ENCODE peak calls at places on chromosomes 3 and 15, in nine cellular contexts. E is GM12864, I is stomach, U is retinal pigment epithelial cell, X is breast epithelium, R is fibroblast of pulmonary artery, F is HFF-Myc, Y is mucosa of descending colon, A is AG04449. K is an unnamed sample.

GRCh38 chr3:155032918-155033317 is 47.2 kb upstream of the MME start:
- DNase-seq in E (no peak), I (no peak), U (no peak), X (no peak), R (peak), F (peak), Y (no peak), A (peak), K (no peak)

GRCh38 chr3:12934431-12934830 is 93.1 kb upstream of the RPL32 start:
- DNase-seq in E (no peak), I (peak), U (peak), X (peak), R (peak), F (no peak), Y (no peak), A (no peak), K (peak)

GRCh38 chr3:101240719-101241118 is 79.7 kb downstream of the IMPG2 start:
- DNase-seq in E (no peak), I (no peak), U (no peak), X (no peak), R (no peak), F (no peak), Y (no peak), A (no peak), K (no peak)

GRCh38 chr15:73127302-73127936 is 75.2 kb downstream of the NEO1 start:
- DNase-seq in E (no peak), I (no peak), U (no peak), X (no peak), R (peak), F (peak), Y (peak), A (no peak), K (no peak)

GRCh38 chr3:112813016-112813415 is 33.6 kb downstream of the CD200R1L start:
- DNase-seq in E (no peak), I (no peak), U (no peak), X (no peak), R (no peak), F (no peak), Y (no peak), A (no peak), K (no peak)

GRCh38 chr3:125556314-125556713 is 36.3 kb upstream of the SNX4 start:
- DNase-seq in E (no peak), I (no peak), U (no peak), X (no peak), R (peak), F (no peak), Y (no peak), A (peak), K (no peak)

GRCh38 chr3:34219556-34219955 is 421.1 kb downstream of the PDCD6IP start:
- DNase-seq in E (no peak), I (no peak), U (no peak), X (no peak), R (no peak), F (no peak), Y (no peak), A (no peak), K (no peak)

GRCh38 chr3:151896662-151897012 is 23.2 kb downstream of the SUCNR1 start:
- DNase-seq in E (no peak), I (no peak), U (no peak), X (no peak), R (no peak), F (no peak), Y (no peak), A (no peak), K (no peak)

GRCh38 chr3:23863060-23863459 is 53.7 kb downstream of the NKIRAS1 start:
- DNase-seq in E (no peak), I (no peak), U (no peak), X (no peak), R (no peak), F (no peak), Y (no peak), A (no peak), K (no peak)

GRCh38 chr15:39232512-39232911 is 348.4 kb upstream of the THBS1 start:
- DNase-seq in E (no peak), I (no peak), U (no peak), X (no peak), R (peak), F (no peak), Y (no peak), A (peak), K (peak)

GRCh38 chr3:156183396-156183795 is 63.0 kb downstream of the KCNAB1 start:
- DNase-seq in E (no peak), I (no peak), U (no peak), X (no peak), R (no peak), F (no peak), Y (no peak), A (no peak), K (no peak)
- H3K4me3 ChIP-seq in E (no peak), I (no peak), U (no peak), X (no peak), R (no peak), F (no peak), Y (no peak), A (no peak), K (no peak)

DNA sequence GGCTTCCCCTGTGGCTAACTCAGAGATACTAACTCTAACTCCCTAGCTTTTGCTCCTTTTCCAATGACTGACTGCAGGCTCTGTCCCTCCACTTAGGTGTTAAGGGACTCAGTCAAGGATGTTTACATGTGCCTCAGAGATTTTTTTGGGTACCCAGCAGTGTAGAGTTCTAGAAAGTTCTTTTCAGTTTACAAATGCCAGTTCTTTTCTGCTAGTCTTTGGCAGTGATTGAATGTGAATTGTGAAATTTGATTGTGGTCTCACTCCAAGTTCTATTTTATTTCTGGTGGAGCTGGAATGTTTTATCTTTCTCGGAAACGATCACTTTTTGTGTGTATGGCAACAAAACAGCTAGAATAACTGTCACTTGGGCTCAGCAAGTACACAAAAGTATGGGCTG is 60.6 kb downstream of the IL1RAP start:
- DNase-seq in E (no peak), I (no peak), U (no peak), X (no peak), R (peak), F (no peak), Y (no peak), A (no peak), K (no peak)
- TF ChIP-seq CTCF in E (no peak), I (no peak), U (no peak), X (no peak), R (no peak), F (no peak), Y (no peak), A (no peak), K (no peak)

GRCh38 chr3:78268716-78269668 is 1229.1 kb downstream of the ROBO2 start:
- DNase-seq in E (no peak), I (no peak), U (no peak), X (no peak), R (no peak), F (no peak), Y (no peak), A (no peak), K (no peak)
- H3K4me3 ChIP-seq in E (no peak), I (no peak), U (no peak), X (no peak), R (no peak), F (no peak), Y (no peak), A (no peak), K (no peak)

GRCh38 chr3:1092061-1092460 is 763 bp upstream of the CNTN6 start:
- DNase-seq in E (no peak), I (no peak), U (no peak), X (no peak), R (no peak), F (no peak), Y (no peak), A (no peak), K (no peak)

GRCh38 chr3:1088503-1088902 is 4.3 kb upstream of the CNTN6 start:
- DNase-seq in E (no peak), I (no peak), U (no peak), X (no peak), R (no peak), F (no peak), Y (no peak), A (no peak), K (no peak)

GRCh38 chr3:1091276-1091675 is 1.5 kb upstream of the CNTN6 start:
- DNase-seq in E (no peak), I (no peak), U (peak), X (no peak), R (no peak), F (no peak), Y (no peak), A (no peak), K (no peak)

GRCh38 chr3:1082024-1082633 is 10.7 kb upstream of the CNTN6 start:
- DNase-seq in E (peak), I (peak), U (no peak), X (peak), R (peak), F (no peak), Y (peak), A (no peak), K (no peak)

DNA sequence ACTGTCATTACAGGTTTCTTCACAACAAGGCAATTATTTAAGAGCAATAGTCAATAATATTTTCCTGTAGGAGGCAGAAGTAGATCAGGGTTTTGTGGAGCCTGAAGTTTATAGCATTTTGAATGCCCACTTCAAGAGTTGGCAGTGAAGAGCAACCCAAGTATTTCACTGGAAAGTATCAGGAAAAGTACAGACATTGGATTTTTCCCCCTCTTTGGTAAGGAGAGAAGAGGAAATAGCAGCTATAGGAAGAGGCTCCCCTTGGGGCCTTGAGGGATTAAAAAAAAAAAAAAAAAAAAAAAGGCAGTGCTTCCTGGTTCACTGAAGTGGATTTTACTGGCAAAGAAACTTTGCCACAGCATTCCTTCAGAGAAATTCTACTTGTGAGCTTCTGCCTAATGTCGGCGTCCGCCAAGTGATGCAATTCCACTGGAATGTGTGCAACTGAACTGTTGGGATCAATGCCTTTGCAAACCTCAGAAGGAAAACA is 5.7 kb upstream of the CNTN6 start:
- DNase-seq in E (no peak), I (no peak), U (peak), X (peak), R (peak), F (no peak), Y (peak), A (peak), K (peak)
- TF ChIP-seq CTCF in E (no peak), I (no peak), U (peak), X (no peak), R (peak), F (no peak), Y (no peak), A (peak), K (no peak)

GRCh38 chr3:47008851-47009224 is 29.4 kb downstream of the NBEAL2 start:
- DNase-seq in E (no peak), I (no peak), U (no peak), X (no peak), R (no peak), F (no peak), Y (no peak), A (no peak), K (no peak)

GRCh38 chr3:47008258-47008671 is 28.8 kb downstream of the NBEAL2 start:
- DNase-seq in E (no peak), I (no peak), U (no peak), X (peak), R (no peak), F (no peak), Y (no peak), A (no peak), K (no peak)

GRCh38 chr3:47010050-47010712 is 30.7 kb downstream of the NBEAL2 start:
- DNase-seq in E (no peak), I (peak), U (no peak), X (peak), R (no peak), F (no peak), Y (no peak), A (no peak), K (no peak)

GRCh38 chr3:47010910-47011309 is 31.4 kb downstream of the NBEAL2 start:
- DNase-seq in E (no peak), I (no peak), U (no peak), X (no peak), R (no peak), F (no peak), Y (no peak), A (no peak), K (no peak)

GRCh38 chr3:47009225-47010049 is 30.0 kb downstream of the NBEAL2 start:
- DNase-seq in E (no peak), I (peak), U (peak), X (peak), R (peak), F (peak), Y (peak), A (peak), K (peak)
- H3K4me3 ChIP-seq in E (peak), I (peak), U (peak), X (peak), R (peak), F (peak), Y (no peak), A (peak), K (peak)

DNA sequence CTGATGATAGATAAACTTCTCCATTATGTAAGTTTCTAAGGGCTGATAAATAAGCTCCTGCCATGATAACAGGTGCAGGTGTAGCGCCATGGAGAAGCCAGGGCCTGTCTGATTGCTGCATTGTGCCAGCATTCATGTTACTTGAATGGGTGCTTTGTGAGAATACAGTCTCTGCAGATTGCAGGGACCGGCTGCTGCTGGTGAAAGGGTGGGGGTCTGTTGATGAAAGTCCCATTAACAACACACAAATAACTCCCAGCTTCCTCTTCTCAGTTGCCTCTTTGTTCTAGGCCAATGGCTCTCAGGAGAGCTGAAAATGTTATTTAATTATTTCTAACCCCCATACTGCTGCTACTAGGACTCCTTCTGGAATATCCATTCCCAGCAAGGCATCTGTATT is 77.2 kb downstream of the RTP4 start:
- DNase-seq in E (no peak), I (no peak), U (no peak), X (no peak), R (no peak), F (no peak), Y (no peak), A (no peak), K (no peak)
- TF ChIP-seq CTCF in E (no peak), I (no peak), U (no peak), X (no peak), R (no peak), F (no peak), Y (no peak), A (no peak), K (no peak)

GRCh38 chr3:196638922-196639516 is 475 bp upstream of the NRROS start:
- DNase-seq in E (no peak), I (no peak), U (no peak), X (no peak), R (peak), F (no peak), Y (no peak), A (no peak), K (no peak)
- H3K4me3 ChIP-seq in E (peak), I (peak), U (peak), X (peak), R (peak), F (peak), Y (no peak), A (no peak), K (peak)

DNA sequence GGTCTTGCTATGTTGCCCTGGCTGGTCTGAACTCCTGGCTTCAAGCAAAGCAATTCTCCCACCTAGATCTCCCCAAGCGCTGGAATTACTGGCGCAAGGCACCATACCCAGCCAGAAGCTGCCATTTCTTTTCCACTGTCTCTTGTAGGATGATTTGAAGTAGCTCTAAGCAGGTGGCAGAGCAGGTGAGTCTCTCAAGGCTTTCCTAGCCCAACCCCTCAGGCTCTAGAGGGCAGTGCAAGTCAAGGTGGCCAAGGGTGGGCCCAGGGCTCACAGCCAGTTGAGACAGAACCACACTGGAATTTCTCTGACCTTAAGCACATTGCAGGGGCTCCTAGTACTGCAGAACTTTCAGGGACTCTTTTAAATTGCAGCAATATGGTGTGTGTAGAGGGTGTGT is 15.6 kb upstream of the DAG1 start:
- DNase-seq in E (no peak), I (peak), U (no peak), X (no peak), R (no peak), F (no peak), Y (peak), A (no peak), K (no peak)
- TF ChIP-seq CTCF in E (peak), I (peak), U (peak), X (no peak), R (peak), F (peak), Y (no peak), A (no peak), K (no peak)

GRCh38 chr3:70805044-70805732 is 492.8 kb upstream of the MDFIC2 start:
- DNase-seq in E (no peak), I (no peak), U (no peak), X (no peak), R (peak), F (no peak), Y (no peak), A (peak), K (no peak)
- H3K4me3 ChIP-seq in E (no peak), I (no peak), U (no peak), X (no peak), R (no peak), F (no peak), Y (no peak), A (no peak), K (peak)

GRCh38 chr3:59127071-59127470 is 77.2 kb upstream of the CFAP20DC start:
- DNase-seq in E (no peak), I (no peak), U (peak), X (no peak), R (peak), F (no peak), Y (no peak), A (peak), K (peak)

GRCh38 chr3:59135091-59135490 is 85.3 kb upstream of the CFAP20DC start:
- DNase-seq in E (no peak), I (no peak), U (no peak), X (no peak), R (no peak), F (no peak), Y (no peak), A (no peak), K (no peak)

GRCh38 chr3:59133350-59133749 is 83.5 kb upstream of the CFAP20DC start:
- DNase-seq in E (no peak), I (no peak), U (no peak), X (no peak), R (no peak), F (no peak), Y (no peak), A (no peak), K (peak)

GRCh38 chr3:59128685-59129084 is 78.9 kb upstream of the CFAP20DC start:
- DNase-seq in E (no peak), I (no peak), U (no peak), X (no peak), R (no peak), F (no peak), Y (no peak), A (no peak), K (no peak)

GRCh38 chr3:59131016-59131771 is 81.4 kb upstream of the CFAP20DC start:
- DNase-seq in E (no peak), I (no peak), U (no peak), X (no peak), R (no peak), F (no peak), Y (no peak), A (no peak), K (no peak)
- TF ChIP-seq CTCF in E (no peak), I (no peak), U (no peak), X (no peak), R (no peak), F (no peak), Y (no peak), A (no peak), K (no peak)